ENCODE peak calls at places on chromosomes 16 and 17, in eight cellular contexts. One of them, this sample, is unnamed.

GRCh38 chr17:42122371-42123303 is at the start of gene HSPB9:
- DNase-seq in left lung: peak; percentile 75
- DNase-seq in colonic mucosa: peak; percentile 87
- DNase-seq in ascending aorta: no peak
- DNase-seq in psoas muscle: peak; percentile 58
- DNase-seq in GM23248: no peak
- DNase-seq in ovary: peak; percentile 64
- DNase-seq in upper lobe of right lung: peak; percentile 84
- DNase-seq in this sample: no peak

GRCh38 chr16:31354394-31355291 is at the start of gene ITGAX:
- DNase-seq in ovary: no peak
- DNase-seq in colonic mucosa: peak; percentile 49
- DNase-seq in upper lobe of right lung: peak; percentile 92
- DNase-seq in GM23248: peak; percentile 46
- DNase-seq in psoas muscle: peak; percentile 53
- DNase-seq in ascending aorta: peak; percentile 48
- DNase-seq in left lung: peak; percentile 90
- DNase-seq in this sample: no peak

GRCh38 chr16:65598626-65599025 is 476.8 kb upstream of the CDH11 start:
- DNase-seq in colonic mucosa: no peak
- DNase-seq in psoas muscle: no peak
- DNase-seq in GM23248: no peak
- DNase-seq in ovary: no peak
- DNase-seq in upper lobe of right lung: no peak
- DNase-seq in ascending aorta: no peak
- DNase-seq in left lung: no peak
- DNase-seq in this sample: no peak

GRCh38 chr17:40317345-40317873 is 8.4 kb downstream of the RARA start:
- DNase-seq in upper lobe of right lung: peak; percentile 74
- DNase-seq in ovary: peak; percentile 64
- DNase-seq in colonic mucosa: peak; percentile 76
- DNase-seq in left lung: peak; percentile 63
- DNase-seq in psoas muscle: peak; percentile 72
- DNase-seq in ascending aorta: no peak
- DNase-seq in GM23248: peak; percentile 87
- DNase-seq in this sample: peak; percentile 73

GRCh38 chr16:48434653-48435318 is 49.6 kb upstream of the SIAH1 start:
- DNase-seq in GM23248: peak; percentile 34
- DNase-seq in colonic mucosa: no peak
- DNase-seq in upper lobe of right lung: no peak
- DNase-seq in ovary: no peak
- DNase-seq in ascending aorta: no peak
- DNase-seq in psoas muscle: no peak
- DNase-seq in left lung: peak; percentile 50
- DNase-seq in this sample: no peak

GRCh38 chr16:79183571-79183970 is 417.0 kb downstream of the MAF start:
- DNase-seq in left lung: no peak
- DNase-seq in GM23248: no peak
- DNase-seq in upper lobe of right lung: no peak
- DNase-seq in colonic mucosa: no peak
- DNase-seq in psoas muscle: no peak
- DNase-seq in ovary: no peak
- DNase-seq in ascending aorta: no peak
- DNase-seq in this sample: no peak

GRCh38 chr17:43020789-43021738 is 1.1 kb downstream of the VAT1 start:
- DNase-seq in colonic mucosa: peak; percentile 69
- DNase-seq in ovary: peak; percentile 83
- DNase-seq in GM23248: peak; percentile 89
- DNase-seq in psoas muscle: peak; percentile 77
- DNase-seq in left lung: peak; percentile 86
- DNase-seq in upper lobe of right lung: peak; percentile 91
- DNase-seq in ascending aorta: peak; percentile 39
- DNase-seq in this sample: peak; percentile 91

GRCh38 chr16:12436201-12436657 is 367.5 kb downstream of the CPPED1 start:
- DNase-seq in left lung: no peak
- DNase-seq in GM23248: no peak
- DNase-seq in ovary: no peak
- DNase-seq in psoas muscle: no peak
- DNase-seq in colonic mucosa: no peak
- DNase-seq in ascending aorta: no peak
- DNase-seq in upper lobe of right lung: no peak
- DNase-seq in this sample: no peak

GRCh38 chr17:39547713-39548478 is 59.8 kb downstream of the NEUROD2 start:
- DNase-seq in psoas muscle: peak; percentile 62
- DNase-seq in ascending aorta: no peak
- DNase-seq in left lung: peak; percentile 49
- DNase-seq in upper lobe of right lung: peak; percentile 78
- DNase-seq in colonic mucosa: peak; percentile 78
- DNase-seq in GM23248: peak; percentile 47
- DNase-seq in ovary: peak; percentile 58
- DNase-seq in this sample: peak; percentile 76

GRCh38 chr16:46884513-46885293 is 541 bp downstream of the GPT2 start:
- DNase-seq in GM23248: peak; percentile 54
- DNase-seq in colonic mucosa: no peak
- DNase-seq in upper lobe of right lung: no peak
- DNase-seq in ascending aorta: no peak
- DNase-seq in ovary: no peak
- DNase-seq in psoas muscle: no peak
- DNase-seq in left lung: no peak
- DNase-seq in this sample: no peak

GRCh38 chr17:36951390-36951789 is 2.6 kb downstream of the AATF start:
- DNase-seq in upper lobe of right lung: no peak
- DNase-seq in colonic mucosa: no peak
- DNase-seq in ovary: no peak
- DNase-seq in left lung: no peak
- DNase-seq in GM23248: no peak
- DNase-seq in ascending aorta: no peak
- DNase-seq in psoas muscle: no peak
- DNase-seq in this sample: no peak
- H3K36me3 ChIP-seq in upper lobe of right lung: peaks cover 60% of the 10 kb centered on the region
- H3K36me3 ChIP-seq in colonic mucosa: peaks cover 4% of the 10 kb centered on the region
- H3K36me3 ChIP-seq in ovary: no peaks in the 10 kb centered on the region
- H3K36me3 ChIP-seq in left lung: no peaks in the 10 kb centered on the region
- H3K36me3 ChIP-seq in GM23248: peaks cover 27% of the 10 kb centered on the region
- H3K36me3 ChIP-seq in ascending aorta: peaks cover 31% of the 10 kb centered on the region
- H3K36me3 ChIP-seq in psoas muscle: peaks cover 14% of the 10 kb centered on the region
- H3K36me3 ChIP-seq in this sample: peaks cover 44% of the 10 kb centered on the region

DNA sequence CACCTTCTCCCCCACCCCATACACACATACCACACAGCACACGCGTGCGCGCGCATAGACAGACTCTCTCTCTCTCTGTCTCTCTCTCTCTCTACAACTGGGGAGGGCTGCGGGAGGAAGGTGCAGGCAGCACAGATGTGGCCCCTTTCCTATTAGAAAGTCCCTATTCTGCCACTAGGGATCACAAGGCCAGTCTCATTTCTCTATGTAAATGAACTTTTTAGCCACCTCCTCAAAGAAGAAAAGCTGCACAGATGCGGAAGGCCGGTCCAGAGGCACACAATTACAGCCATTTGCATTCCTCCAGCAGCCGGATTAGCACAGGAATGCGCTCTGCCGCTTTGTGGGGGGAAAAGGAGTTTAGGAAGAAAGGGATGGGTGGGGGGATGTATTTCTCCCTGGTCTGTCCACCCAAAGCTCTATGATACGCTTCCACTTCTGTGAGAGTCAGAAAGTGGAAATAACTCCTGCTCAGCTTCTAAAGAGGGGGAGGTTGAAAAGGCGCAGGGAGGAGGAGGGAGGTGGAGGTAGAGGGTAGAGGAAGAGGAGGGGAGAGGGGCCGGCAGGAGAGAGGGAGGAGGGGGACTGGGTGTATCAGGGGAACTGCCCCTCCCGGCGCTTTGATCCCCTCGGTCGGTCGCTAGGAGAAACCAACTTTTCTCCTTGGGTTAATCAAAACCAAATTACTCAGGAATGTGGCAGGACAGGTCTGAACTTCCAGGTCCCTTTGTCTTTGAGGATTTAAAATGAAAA is 11.7 kb downstream of the ZFHX3 start:
- DNase-seq in ascending aorta: no peak
- DNase-seq in GM23248: no peak
- DNase-seq in ovary: no peak
- DNase-seq in psoas muscle: no peak
- DNase-seq in upper lobe of right lung: peak; percentile 50
- DNase-seq in left lung: no peak
- DNase-seq in colonic mucosa: no peak
- DNase-seq in this sample: no peak
- H3K4me1 ChIP-seq in ascending aorta: peaks cover 16% of the 10 kb centered on the region
- H3K4me1 ChIP-seq in GM23248: peaks cover 11% of the 10 kb centered on the region
- H3K4me1 ChIP-seq in ovary: peaks cover 4% of the 10 kb centered on the region
- H3K4me1 ChIP-seq in psoas muscle: peaks cover 92% of the 10 kb centered on the region
- H3K4me1 ChIP-seq in upper lobe of right lung: peaks cover 33% of the 10 kb centered on the region
- H3K4me1 ChIP-seq in left lung: peaks cover 36% of the 10 kb centered on the region
- H3K4me1 ChIP-seq in colonic mucosa: no peaks in the 10 kb centered on the region
- H3K4me1 ChIP-seq in this sample: peaks cover 21% of the 10 kb centered on the region

DNA sequence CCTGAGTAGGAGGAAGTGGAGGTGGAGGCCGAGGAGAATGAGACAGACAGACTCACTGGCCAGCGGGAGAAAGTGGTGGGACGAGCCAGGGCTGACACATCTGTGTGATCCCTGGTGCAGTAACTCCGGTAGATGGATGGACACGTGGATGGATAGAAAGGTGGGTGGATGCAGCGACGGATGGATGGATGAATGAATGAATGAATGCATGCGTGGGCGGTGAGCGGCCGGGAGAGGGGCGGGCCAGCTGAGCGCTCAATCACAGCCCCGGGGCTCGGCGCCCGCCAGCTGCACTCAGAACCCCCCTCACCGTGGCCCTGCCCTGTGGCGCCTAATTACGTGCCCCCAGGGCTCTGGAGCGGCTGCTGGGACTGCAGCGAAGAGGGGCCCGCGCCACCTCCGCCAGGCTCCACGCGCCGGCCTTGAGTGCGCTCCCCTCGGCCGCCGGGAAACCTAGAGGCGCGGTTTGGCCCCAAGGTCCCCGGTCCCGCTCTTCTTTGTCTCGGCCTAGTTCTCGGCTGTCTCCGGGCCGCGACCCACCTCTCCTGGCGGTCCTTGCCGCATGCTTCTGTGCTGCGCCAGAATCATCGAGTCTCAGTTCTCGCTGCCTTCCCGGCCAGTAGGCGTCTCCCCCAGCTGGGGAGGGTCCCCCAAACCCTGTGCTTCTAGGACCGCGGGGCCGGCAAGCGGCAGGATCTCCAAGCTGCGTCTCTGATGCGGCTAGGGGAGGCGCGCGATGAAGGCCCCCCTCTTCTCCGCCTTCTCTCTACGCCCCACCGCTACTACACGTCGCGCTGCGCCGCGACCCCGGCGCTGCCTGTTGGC is 41.0 kb downstream of the RAI1 start:
- DNase-seq in colonic mucosa: no peak
- DNase-seq in ascending aorta: no peak
- DNase-seq in GM23248: peak; percentile 76
- DNase-seq in left lung: no peak
- DNase-seq in upper lobe of right lung: no peak
- DNase-seq in psoas muscle: no peak
- DNase-seq in ovary: no peak
- DNase-seq in this sample: no peak
- H3K4me3 ChIP-seq in colonic mucosa: peak overlapping the region; percentile 31
- H3K4me3 ChIP-seq in ascending aorta: peak overlapping the region; percentile 48
- H3K4me3 ChIP-seq in GM23248: peak overlapping the region; percentile 77
- H3K4me3 ChIP-seq in left lung: no peak overlapping the region
- H3K4me3 ChIP-seq in upper lobe of right lung: peak overlapping the region; percentile 8
- H3K4me3 ChIP-seq in psoas muscle: peak overlapping the region; percentile 3
- H3K4me3 ChIP-seq in ovary: peak overlapping the region; percentile 41
- H3K4me3 ChIP-seq in this sample: peak overlapping the region; percentile 47

GRCh38 chr17:29582767-29583166 is 6.7 kb downstream of the GIT1 start:
- DNase-seq in upper lobe of right lung: no peak
- DNase-seq in ovary: no peak
- DNase-seq in colonic mucosa: no peak
- DNase-seq in left lung: no peak
- DNase-seq in GM23248: no peak
- DNase-seq in ascending aorta: no peak
- DNase-seq in psoas muscle: no peak
- DNase-seq in this sample: no peak
- H3K36me3 ChIP-seq in upper lobe of right lung: peaks cover 30% of the 10 kb centered on the region
- H3K36me3 ChIP-seq in ovary: no peaks in the 10 kb centered on the region
- H3K36me3 ChIP-seq in colonic mucosa: no peaks in the 10 kb centered on the region
- H3K36me3 ChIP-seq in left lung: no peaks in the 10 kb centered on the region
- H3K36me3 ChIP-seq in GM23248: no peaks in the 10 kb centered on the region
- H3K36me3 ChIP-seq in ascending aorta: peaks cover 15% of the 10 kb centered on the region
- H3K36me3 ChIP-seq in psoas muscle: no peaks in the 10 kb centered on the region
- H3K36me3 ChIP-seq in this sample: peaks cover 26% of the 10 kb centered on the region

GRCh38 chr17:64498308-64499203 is 1.7 kb upstream of the POLG2 start:
- DNase-seq in upper lobe of right lung: no peak
- DNase-seq in psoas muscle: no peak
- DNase-seq in colonic mucosa: no peak
- DNase-seq in GM23248: peak; percentile 43
- DNase-seq in left lung: no peak
- DNase-seq in ascending aorta: no peak
- DNase-seq in ovary: no peak
- DNase-seq in this sample: no peak
- H3K4me1 ChIP-seq in upper lobe of right lung: peaks cover 64% of the 10 kb centered on the region
- H3K4me1 ChIP-seq in psoas muscle: peaks cover 46% of the 10 kb centered on the region
- H3K4me1 ChIP-seq in colonic mucosa: peaks cover 7% of the 10 kb centered on the region
- H3K4me1 ChIP-seq in GM23248: peaks cover 80% of the 10 kb centered on the region
- H3K4me1 ChIP-seq in left lung: peaks cover 95% of the 10 kb centered on the region
- H3K4me1 ChIP-seq in ascending aorta: peaks cover 18% of the 10 kb centered on the region
- H3K4me1 ChIP-seq in ovary: peaks cover 6% of the 10 kb centered on the region
- H3K4me1 ChIP-seq in this sample: peaks cover 89% of the 10 kb centered on the region

DNA sequence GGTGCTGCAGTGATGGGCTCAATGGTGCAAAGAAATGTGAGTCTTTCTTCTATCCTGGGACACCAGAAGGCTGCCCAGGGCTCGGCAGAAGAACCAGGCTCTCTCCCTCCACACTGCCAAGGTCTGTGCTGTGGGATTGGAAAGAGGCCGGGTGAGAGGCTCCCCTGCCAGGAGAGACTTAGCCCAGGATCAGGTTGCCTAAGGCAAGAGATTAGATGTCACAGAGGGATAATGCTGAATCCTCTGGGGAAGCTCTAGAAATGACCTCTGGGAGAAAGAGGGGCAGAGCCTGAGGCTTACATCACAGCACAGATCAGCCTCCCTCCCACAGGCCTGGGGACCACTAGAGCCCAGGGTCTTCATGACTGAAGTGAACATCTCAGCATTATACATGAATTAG is 5.7 kb upstream of the DOC2B start:
- DNase-seq in psoas muscle: no peak
- DNase-seq in left lung: no peak
- DNase-seq in upper lobe of right lung: no peak
- DNase-seq in GM23248: no peak
- DNase-seq in ovary: no peak
- DNase-seq in colonic mucosa: no peak
- DNase-seq in ascending aorta: no peak
- DNase-seq in this sample: no peak
- H3K4me3 ChIP-seq in psoas muscle: no peak overlapping the region
- H3K4me3 ChIP-seq in left lung: no peak overlapping the region
- H3K4me3 ChIP-seq in upper lobe of right lung: no peak overlapping the region
- H3K4me3 ChIP-seq in GM23248: no peak overlapping the region
- H3K4me3 ChIP-seq in ovary: no peak overlapping the region
- H3K4me3 ChIP-seq in colonic mucosa: no peak overlapping the region
- H3K4me3 ChIP-seq in ascending aorta: no peak overlapping the region
- H3K4me3 ChIP-seq in this sample: no peak overlapping the region